ENCODE peak calls at places on chromosomes 12 and 14, in eight cellular contexts. L is activated T-cell treated with anti-CD3 and anti-CD28 coated beads for 1 hour, I is COR-L47, F is fibroblast of gingiva, C is AG09309, U is tibial artery, X is NCI-H1436, S is GM10248. O is an unnamed sample.

GRCh38 chr14:95311752-95312151 is 8.0 kb downstream of the CLMN start:
- DNase-seq in L (no peak), I (no peak), F (no peak), C (no peak), U (no peak), X (no peak), S (no peak), O (no peak)

GRCh38 chr12:27549801-27550652 is 26.0 kb downstream of the PPFIBP1 start:
- DNase-seq in L (no peak), I (peak), F (peak), C (peak), U (peak), X (no peak), S (no peak), O (no peak)

GRCh38 chr12:62827042-62827441 is 107.9 kb downstream of the PPM1H start:
- DNase-seq in L (no peak), I (no peak), F (no peak), C (no peak), U (no peak), X (no peak), S (no peak), O (no peak)

GRCh38 chr12:109535231-109535862 is 38.0 kb downstream of the MMAB start:
- DNase-seq in L (no peak), I (no peak), F (no peak), C (no peak), U (no peak), X (no peak), S (no peak), O (no peak)

GRCh38 chr12:123251403-123252076 is 18.3 kb downstream of the MTRFR start:
- DNase-seq in L (no peak), I (no peak), F (no peak), C (no peak), U (no peak), X (no peak), S (no peak), O (no peak)

GRCh38 chr14:99481745-99482099 is 513 bp downstream of the CCNK start:
- DNase-seq in L (no peak), I (no peak), F (peak), C (no peak), U (peak), X (no peak), S (no peak), O (no peak)

GRCh38 chr14:20632831-20633771 is 8.4 kb downstream of the OR6S1 start:
- DNase-seq in L (peak), I (peak), F (peak), C (no peak), U (peak), X (no peak), S (peak), O (no peak)

GRCh38 chr12:116404913-116405611 is 127.6 kb upstream of the MED13L start:
- DNase-seq in L (no peak), I (no peak), F (peak), C (no peak), U (no peak), X (no peak), S (no peak), O (no peak)

GRCh38 chr14:72665259-72665658 is 228.6 kb downstream of the DPF3 start:
- DNase-seq in L (no peak), I (no peak), F (peak), C (peak), U (no peak), X (no peak), S (no peak), O (no peak)

GRCh38 chr12:103566398-103566797 is 20.7 kb upstream of the STAB2 start:
- DNase-seq in L (no peak), I (no peak), F (no peak), C (no peak), U (no peak), X (no peak), S (no peak), O (no peak)

GRCh38 chr12:11723993-11724392 is 74.5 kb downstream of the ETV6 start:
- DNase-seq in L (no peak), I (no peak), F (no peak), C (no peak), U (no peak), X (no peak), S (no peak), O (no peak)

GRCh38 chr12:79850610-79851299 is 84.1 kb downstream of the PPP1R12A start:
- DNase-seq in L (no peak), I (no peak), F (no peak), C (no peak), U (no peak), X (no peak), S (no peak), O (no peak)

GRCh38 chr12:49974231-49974675 is 1.5 kb downstream of the AQP6 start:
- DNase-seq in L (no peak), I (no peak), F (peak), C (no peak), U (peak), X (no peak), S (no peak), O (no peak)

GRCh38 chr14:26598081-26598671 is 343 bp upstream of the NOVA1 start:
- DNase-seq in L (no peak), I (peak), F (peak), C (no peak), U (peak), X (peak), S (peak), O (no peak)

GRCh38 chr14:95033851-95034622 is 123.3 kb downstream of the DICER1 start:
- DNase-seq in L (no peak), I (no peak), F (no peak), C (no peak), U (no peak), X (no peak), S (no peak), O (no peak)

GRCh38 chr12:79978692-79979091 is 43.8 kb upstream of the PPP1R12A start:
- DNase-seq in L (no peak), I (no peak), F (no peak), C (no peak), U (no peak), X (no peak), S (no peak), O (no peak)

GRCh38 chr12:10331642-10332239 is 24.1 kb downstream of the KLRD1 start:
- DNase-seq in L (no peak), I (no peak), F (peak), C (peak), U (no peak), X (no peak), S (peak), O (no peak)

GRCh38 chr12:70154960-70155589 is 88.2 kb upstream of the CNOT2 start:
- DNase-seq in L (no peak), I (no peak), F (no peak), C (no peak), U (no peak), X (no peak), S (no peak), O (no peak)

O was measured in CD4-positive, alpha-beta T cell.